ENCODE peak calls at places on chromosomes 5 and 9, in seven cellular contexts. One of them, this sample, is unnamed.

GRCh38 chr5:2711446-2712425 is 39.7 kb downstream of the IRX2 start:
- DNase-seq in activated CD8-positive, alpha-beta memory T cell treated with anti-CD3 and anti-CD28 coated beads for 48 hours: no peak
- DNase-seq in transverse colon: no peak
- DNase-seq in dorsolateral prefrontal cortex: no peak
- DNase-seq in cardiac muscle cell: no peak
- DNase-seq in uterus: no peak
- DNase-seq in activated naive CD8-positive, alpha-beta T cell treated with anti-CD3 and anti-CD28 coated beads for 36 hours: no peak
- DNase-seq in this sample: no peak

GRCh38 chr9:36873247-36873875 is 160.7 kb downstream of the PAX5 start:
- DNase-seq in cardiac muscle cell: peak; percentile 67
- DNase-seq in dorsolateral prefrontal cortex: peak; percentile 37
- DNase-seq in transverse colon: peak; percentile 81
- DNase-seq in activated naive CD8-positive, alpha-beta T cell treated with anti-CD3 and anti-CD28 coated beads for 36 hours: peak; percentile 71
- DNase-seq in uterus: peak; percentile 35
- DNase-seq in activated CD8-positive, alpha-beta memory T cell treated with anti-CD3 and anti-CD28 coated beads for 48 hours: peak; percentile 41
- DNase-seq in this sample: peak; percentile 24

GRCh38 chr9:31089822-31090221 is 1294.6 kb upstream of the ACO1 start:
- DNase-seq in dorsolateral prefrontal cortex: no peak
- DNase-seq in uterus: no peak
- DNase-seq in cardiac muscle cell: peak; percentile 54
- DNase-seq in activated naive CD8-positive, alpha-beta T cell treated with anti-CD3 and anti-CD28 coated beads for 36 hours: no peak
- DNase-seq in transverse colon: no peak
- DNase-seq in activated CD8-positive, alpha-beta memory T cell treated with anti-CD3 and anti-CD28 coated beads for 48 hours: no peak
- DNase-seq in this sample: no peak

GRCh38 chr9:127035948-127036347 is 86.5 kb downstream of the ANGPTL2 start:
- DNase-seq in transverse colon: no peak
- DNase-seq in uterus: peak; percentile 35
- DNase-seq in cardiac muscle cell: peak; percentile 95
- DNase-seq in dorsolateral prefrontal cortex: no peak
- DNase-seq in activated CD8-positive, alpha-beta memory T cell treated with anti-CD3 and anti-CD28 coated beads for 48 hours: no peak
- DNase-seq in activated naive CD8-positive, alpha-beta T cell treated with anti-CD3 and anti-CD28 coated beads for 36 hours: no peak
- DNase-seq in this sample: peak; percentile 84

GRCh38 chr5:10034008-10034407 is 215.7 kb downstream of the ATPSCKMT start:
- DNase-seq in dorsolateral prefrontal cortex: no peak
- DNase-seq in activated CD8-positive, alpha-beta memory T cell treated with anti-CD3 and anti-CD28 coated beads for 48 hours: no peak
- DNase-seq in transverse colon: no peak
- DNase-seq in activated naive CD8-positive, alpha-beta T cell treated with anti-CD3 and anti-CD28 coated beads for 36 hours: no peak
- DNase-seq in cardiac muscle cell: peak; percentile 73
- DNase-seq in uterus: no peak
- DNase-seq in this sample: no peak

GRCh38 chr5:34684281-34684979 is 28.3 kb downstream of the RAI14 start:
- DNase-seq in transverse colon: no peak
- DNase-seq in activated CD8-positive, alpha-beta memory T cell treated with anti-CD3 and anti-CD28 coated beads for 48 hours: no peak
- DNase-seq in cardiac muscle cell: peak; percentile 42
- DNase-seq in activated naive CD8-positive, alpha-beta T cell treated with anti-CD3 and anti-CD28 coated beads for 36 hours: no peak
- DNase-seq in uterus: no peak
- DNase-seq in dorsolateral prefrontal cortex: no peak
- DNase-seq in this sample: no peak

GRCh38 chr5:125033602-125034001 is 287.2 kb upstream of the ZNF608 start:
- DNase-seq in transverse colon: no peak
- DNase-seq in dorsolateral prefrontal cortex: no peak
- DNase-seq in uterus: no peak
- DNase-seq in activated naive CD8-positive, alpha-beta T cell treated with anti-CD3 and anti-CD28 coated beads for 36 hours: no peak
- DNase-seq in cardiac muscle cell: no peak
- DNase-seq in activated CD8-positive, alpha-beta memory T cell treated with anti-CD3 and anti-CD28 coated beads for 48 hours: no peak
- DNase-seq in this sample: no peak

GRCh38 chr5:94945656-94946055 is 327.2 kb downstream of the SLF1 start:
- DNase-seq in activated naive CD8-positive, alpha-beta T cell treated with anti-CD3 and anti-CD28 coated beads for 36 hours: no peak
- DNase-seq in cardiac muscle cell: no peak
- DNase-seq in transverse colon: peak; percentile 12
- DNase-seq in uterus: no peak
- DNase-seq in dorsolateral prefrontal cortex: no peak
- DNase-seq in activated CD8-positive, alpha-beta memory T cell treated with anti-CD3 and anti-CD28 coated beads for 48 hours: no peak
- DNase-seq in this sample: no peak

GRCh38 chr9:94110821-94111252 is 26.6 kb downstream of the PTPDC1 start:
- DNase-seq in dorsolateral prefrontal cortex: no peak
- DNase-seq in activated naive CD8-positive, alpha-beta T cell treated with anti-CD3 and anti-CD28 coated beads for 36 hours: no peak
- DNase-seq in uterus: no peak
- DNase-seq in cardiac muscle cell: peak; percentile 85
- DNase-seq in activated CD8-positive, alpha-beta memory T cell treated with anti-CD3 and anti-CD28 coated beads for 48 hours: no peak
- DNase-seq in transverse colon: no peak
- DNase-seq in this sample: peak; percentile 49

GRCh38 chr5:180563994-180564393 is 27.3 kb downstream of the SCGB3A1 start:
- DNase-seq in uterus: no peak
- DNase-seq in activated naive CD8-positive, alpha-beta T cell treated with anti-CD3 and anti-CD28 coated beads for 36 hours: peak; percentile 29
- DNase-seq in cardiac muscle cell: no peak
- DNase-seq in activated CD8-positive, alpha-beta memory T cell treated with anti-CD3 and anti-CD28 coated beads for 48 hours: no peak
- DNase-seq in dorsolateral prefrontal cortex: no peak
- DNase-seq in transverse colon: no peak
- DNase-seq in this sample: no peak

GRCh38 chr9:114413909-114414308 is 26.1 kb upstream of the AKNA start:
- DNase-seq in uterus: no peak
- DNase-seq in cardiac muscle cell: peak; percentile 22
- DNase-seq in activated naive CD8-positive, alpha-beta T cell treated with anti-CD3 and anti-CD28 coated beads for 36 hours: no peak
- DNase-seq in dorsolateral prefrontal cortex: no peak
- DNase-seq in activated CD8-positive, alpha-beta memory T cell treated with anti-CD3 and anti-CD28 coated beads for 48 hours: no peak
- DNase-seq in transverse colon: no peak
- DNase-seq in this sample: no peak

GRCh38 chr9:95413793-95414192 is 96.3 kb upstream of the FANCC start:
- DNase-seq in uterus: no peak
- DNase-seq in dorsolateral prefrontal cortex: no peak
- DNase-seq in cardiac muscle cell: no peak
- DNase-seq in activated naive CD8-positive, alpha-beta T cell treated with anti-CD3 and anti-CD28 coated beads for 36 hours: no peak
- DNase-seq in activated CD8-positive, alpha-beta memory T cell treated with anti-CD3 and anti-CD28 coated beads for 48 hours: no peak
- DNase-seq in transverse colon: no peak
- DNase-seq in this sample: no peak

GRCh38 chr9:32970554-32970953 is 30.9 kb downstream of the APTX start:
- DNase-seq in activated naive CD8-positive, alpha-beta T cell treated with anti-CD3 and anti-CD28 coated beads for 36 hours: no peak
- DNase-seq in activated CD8-positive, alpha-beta memory T cell treated with anti-CD3 and anti-CD28 coated beads for 48 hours: no peak
- DNase-seq in uterus: no peak
- DNase-seq in dorsolateral prefrontal cortex: no peak
- DNase-seq in cardiac muscle cell: no peak
- DNase-seq in transverse colon: no peak
- DNase-seq in this sample: no peak

GRCh38 chr5:131641494-131641893 is 6.5 kb upstream of the RAPGEF6 start:
- DNase-seq in uterus: no peak
- DNase-seq in activated CD8-positive, alpha-beta memory T cell treated with anti-CD3 and anti-CD28 coated beads for 48 hours: no peak
- DNase-seq in cardiac muscle cell: no peak
- DNase-seq in activated naive CD8-positive, alpha-beta T cell treated with anti-CD3 and anti-CD28 coated beads for 36 hours: no peak
- DNase-seq in dorsolateral prefrontal cortex: no peak
- DNase-seq in transverse colon: no peak
- DNase-seq in this sample: no peak

GRCh38 chr9:135048046-135048757 is 39.3 kb upstream of the OLFM1 start:
- DNase-seq in dorsolateral prefrontal cortex: no peak
- DNase-seq in uterus: no peak
- DNase-seq in activated naive CD8-positive, alpha-beta T cell treated with anti-CD3 and anti-CD28 coated beads for 36 hours: no peak
- DNase-seq in cardiac muscle cell: no peak
- DNase-seq in activated CD8-positive, alpha-beta memory T cell treated with anti-CD3 and anti-CD28 coated beads for 48 hours: no peak
- DNase-seq in transverse colon: no peak
- DNase-seq in this sample: no peak

GRCh38 chr5:33470544-33470943 is 29.8 kb downstream of the TARS1 start:
- DNase-seq in activated CD8-positive, alpha-beta memory T cell treated with anti-CD3 and anti-CD28 coated beads for 48 hours: no peak
- DNase-seq in transverse colon: no peak
- DNase-seq in cardiac muscle cell: peak; percentile 80
- DNase-seq in activated naive CD8-positive, alpha-beta T cell treated with anti-CD3 and anti-CD28 coated beads for 36 hours: no peak
- DNase-seq in uterus: no peak
- DNase-seq in dorsolateral prefrontal cortex: no peak
- DNase-seq in this sample: peak; percentile 28

GRCh38 chr5:141001854-141002666 is 35.8 kb downstream of the PCDHAC2 start:
- DNase-seq in activated naive CD8-positive, alpha-beta T cell treated with anti-CD3 and anti-CD28 coated beads for 36 hours: no peak
- DNase-seq in cardiac muscle cell: peak; percentile 6
- DNase-seq in activated CD8-positive, alpha-beta memory T cell treated with anti-CD3 and anti-CD28 coated beads for 48 hours: no peak
- DNase-seq in uterus: peak; percentile 15
- DNase-seq in transverse colon: peak; percentile 8
- DNase-seq in dorsolateral prefrontal cortex: peak; percentile 43
- DNase-seq in this sample: peak; percentile 6

GRCh38 chr5:1206521-1207412 is 5.4 kb downstream of the SLC6A19 start:
- DNase-seq in activated CD8-positive, alpha-beta memory T cell treated with anti-CD3 and anti-CD28 coated beads for 48 hours: no peak
- DNase-seq in transverse colon: no peak
- DNase-seq in uterus: no peak
- DNase-seq in dorsolateral prefrontal cortex: no peak
- DNase-seq in cardiac muscle cell: no peak
- DNase-seq in activated naive CD8-positive, alpha-beta T cell treated with anti-CD3 and anti-CD28 coated beads for 36 hours: no peak
- DNase-seq in this sample: no peak

GRCh38 chr9:106947501-106947900 is 84.5 kb downstream of the ZNF462 start:
- DNase-seq in cardiac muscle cell: no peak
- DNase-seq in activated naive CD8-positive, alpha-beta T cell treated with anti-CD3 and anti-CD28 coated beads for 36 hours: no peak
- DNase-seq in activated CD8-positive, alpha-beta memory T cell treated with anti-CD3 and anti-CD28 coated beads for 48 hours: no peak
- DNase-seq in uterus: no peak
- DNase-seq in dorsolateral prefrontal cortex: no peak
- DNase-seq in transverse colon: no peak
- DNase-seq in this sample: no peak

GRCh38 chr5:157744055-157745011 is 821 bp downstream of the LSM11 start:
- DNase-seq in transverse colon: peak; percentile 23
- DNase-seq in activated CD8-positive, alpha-beta memory T cell treated with anti-CD3 and anti-CD28 coated beads for 48 hours: peak; percentile 12
- DNase-seq in dorsolateral prefrontal cortex: peak; percentile 16
- DNase-seq in cardiac muscle cell: no peak
- DNase-seq in activated naive CD8-positive, alpha-beta T cell treated with anti-CD3 and anti-CD28 coated beads for 36 hours: no peak
- DNase-seq in uterus: peak; percentile 33
- DNase-seq in this sample: no peak

GRCh38 chr5:151062405-151063135 is 18.3 kb downstream of the TNIP1 start:
- DNase-seq in cardiac muscle cell: no peak
- DNase-seq in transverse colon: no peak
- DNase-seq in dorsolateral prefrontal cortex: no peak
- DNase-seq in uterus: no peak
- DNase-seq in activated naive CD8-positive, alpha-beta T cell treated with anti-CD3 and anti-CD28 coated beads for 36 hours: no peak
- DNase-seq in activated CD8-positive, alpha-beta memory T cell treated with anti-CD3 and anti-CD28 coated beads for 48 hours: no peak
- DNase-seq in this sample: no peak

GRCh38 chr9:137217276-137218211 is 4.5 kb downstream of the RNF208 start:
- DNase-seq in activated naive CD8-positive, alpha-beta T cell treated with anti-CD3 and anti-CD28 coated beads for 36 hours: no peak
- DNase-seq in transverse colon: peak; percentile 93
- DNase-seq in cardiac muscle cell: peak; percentile 24
- DNase-seq in activated CD8-positive, alpha-beta memory T cell treated with anti-CD3 and anti-CD28 coated beads for 48 hours: no peak
- DNase-seq in dorsolateral prefrontal cortex: no peak
- DNase-seq in uterus: peak; percentile 62
- DNase-seq in this sample: no peak

GRCh38 chr5:132747693-132748440 is 641 bp downstream of the CCNI2 start:
- DNase-seq in activated CD8-positive, alpha-beta memory T cell treated with anti-CD3 and anti-CD28 coated beads for 48 hours: no peak
- DNase-seq in uterus: no peak
- DNase-seq in activated naive CD8-positive, alpha-beta T cell treated with anti-CD3 and anti-CD28 coated beads for 36 hours: peak; percentile 63
- DNase-seq in cardiac muscle cell: no peak
- DNase-seq in dorsolateral prefrontal cortex: no peak
- DNase-seq in transverse colon: peak; percentile 50
- DNase-seq in this sample: no peak

GRCh38 chr5:96408841-96409458 is 24.1 kb downstream of the PCSK1 start:
- DNase-seq in uterus: no peak
- DNase-seq in activated naive CD8-positive, alpha-beta T cell treated with anti-CD3 and anti-CD28 coated beads for 36 hours: no peak
- DNase-seq in activated CD8-positive, alpha-beta memory T cell treated with anti-CD3 and anti-CD28 coated beads for 48 hours: no peak
- DNase-seq in cardiac muscle cell: peak; percentile 43
- DNase-seq in dorsolateral prefrontal cortex: peak; percentile 27
- DNase-seq in transverse colon: no peak
- DNase-seq in this sample: no peak

GRCh38 chr9:35689601-35690446 is at the start of gene TPM2:
- DNase-seq in activated CD8-positive, alpha-beta memory T cell treated with anti-CD3 and anti-CD28 coated beads for 48 hours: no peak
- DNase-seq in cardiac muscle cell: peak; percentile 95
- DNase-seq in activated naive CD8-positive, alpha-beta T cell treated with anti-CD3 and anti-CD28 coated beads for 36 hours: no peak
- DNase-seq in uterus: peak; percentile 91
- DNase-seq in transverse colon: peak; percentile 73
- DNase-seq in dorsolateral prefrontal cortex: no peak
- DNase-seq in this sample: no peak

GRCh38 chr5:132464155-132464939 is 26.2 kb downstream of the IRF1 start:
- DNase-seq in uterus: peak; percentile 13
- DNase-seq in dorsolateral prefrontal cortex: peak; percentile 22
- DNase-seq in transverse colon: peak; percentile 55
- DNase-seq in activated naive CD8-positive, alpha-beta T cell treated with anti-CD3 and anti-CD28 coated beads for 36 hours: peak; percentile 49
- DNase-seq in cardiac muscle cell: no peak
- DNase-seq in activated CD8-positive, alpha-beta memory T cell treated with anti-CD3 and anti-CD28 coated beads for 48 hours: no peak
- DNase-seq in this sample: no peak

GRCh38 chr5:126492939-126493338 is 69.7 kb downstream of the GRAMD2B start:
- DNase-seq in activated CD8-positive, alpha-beta memory T cell treated with anti-CD3 and anti-CD28 coated beads for 48 hours: no peak
- DNase-seq in activated naive CD8-positive, alpha-beta T cell treated with anti-CD3 and anti-CD28 coated beads for 36 hours: no peak
- DNase-seq in transverse colon: no peak
- DNase-seq in uterus: peak; percentile 65
- DNase-seq in dorsolateral prefrontal cortex: no peak
- DNase-seq in cardiac muscle cell: peak; percentile 46
- DNase-seq in this sample: no peak

GRCh38 chr5:40649493-40650030 is 30.2 kb upstream of the PTGER4 start:
- DNase-seq in activated CD8-positive, alpha-beta memory T cell treated with anti-CD3 and anti-CD28 coated beads for 48 hours: no peak
- DNase-seq in cardiac muscle cell: no peak
- DNase-seq in dorsolateral prefrontal cortex: no peak
- DNase-seq in transverse colon: no peak
- DNase-seq in uterus: no peak
- DNase-seq in activated naive CD8-positive, alpha-beta T cell treated with anti-CD3 and anti-CD28 coated beads for 36 hours: no peak
- DNase-seq in this sample: no peak

GRCh38 chr5:141914154-141914743 is 9.4 kb upstream of the DELE1 start:
- DNase-seq in activated naive CD8-positive, alpha-beta T cell treated with anti-CD3 and anti-CD28 coated beads for 36 hours: peak; percentile 48
- DNase-seq in uterus: peak; percentile 37
- DNase-seq in activated CD8-positive, alpha-beta memory T cell treated with anti-CD3 and anti-CD28 coated beads for 48 hours: no peak
- DNase-seq in cardiac muscle cell: peak; percentile 23
- DNase-seq in dorsolateral prefrontal cortex: peak; percentile 54
- DNase-seq in transverse colon: peak; percentile 71
- DNase-seq in this sample: peak; percentile 53

GRCh38 chr9:93441181-93441580 is 10.3 kb upstream of the FAM120A start:
- DNase-seq in cardiac muscle cell: no peak
- DNase-seq in uterus: no peak
- DNase-seq in activated naive CD8-positive, alpha-beta T cell treated with anti-CD3 and anti-CD28 coated beads for 36 hours: no peak
- DNase-seq in activated CD8-positive, alpha-beta memory T cell treated with anti-CD3 and anti-CD28 coated beads for 48 hours: no peak
- DNase-seq in dorsolateral prefrontal cortex: no peak
- DNase-seq in transverse colon: no peak
- DNase-seq in this sample: no peak